ENCODE peak calls at places on chromosome 11, in nine cellular contexts. One of them, this sample, is unnamed.

GRCh38 chr11:76657139-76657823 is 13.3 kb downstream of the LRRC32 start:
- DNase-seq in endodermal cell: peak
- DNase-seq in AG04449: no peak
- DNase-seq in HepG2: no peak
- DNase-seq in psoas muscle: no peak
- DNase-seq in SJCRH30: no peak
- DNase-seq in fibroblast of lung: no peak
- DNase-seq in upper lobe of right lung: peak
- DNase-seq in GM12864: no peak
- DNase-seq in this sample: no peak

GRCh38 chr11:108592591-108593213 is 866 bp downstream of the EXPH5 start:
- DNase-seq in fibroblast of lung: no peak
- DNase-seq in psoas muscle: no peak
- DNase-seq in SJCRH30: no peak
- DNase-seq in endodermal cell: peak
- DNase-seq in HepG2: no peak
- DNase-seq in upper lobe of right lung: peak
- DNase-seq in GM12864: no peak
- DNase-seq in AG04449: no peak
- DNase-seq in this sample: no peak

GRCh38 chr11:128763224-128763623 is 69.4 kb downstream of the FLI1 start:
- DNase-seq in upper lobe of right lung: no peak
- DNase-seq in HepG2: no peak
- DNase-seq in AG04449: no peak
- DNase-seq in SJCRH30: no peak
- DNase-seq in fibroblast of lung: no peak
- DNase-seq in psoas muscle: no peak
- DNase-seq in endodermal cell: no peak
- DNase-seq in GM12864: no peak
- DNase-seq in this sample: no peak

GRCh38 chr11:125593113-125593761 is 585 bp downstream of the STT3A start:
- DNase-seq in SJCRH30: peak
- DNase-seq in GM12864: no peak
- DNase-seq in endodermal cell: no peak
- DNase-seq in fibroblast of lung: peak
- DNase-seq in psoas muscle: no peak
- DNase-seq in upper lobe of right lung: no peak
- DNase-seq in HepG2: peak
- DNase-seq in AG04449: no peak
- DNase-seq in this sample: peak

GRCh38 chr11:18696638-18697225 is 1.8 kb upstream of the TMEM86A start:
- DNase-seq in HepG2: no peak
- DNase-seq in AG04449: peak
- DNase-seq in GM12864: no peak
- DNase-seq in fibroblast of lung: no peak
- DNase-seq in SJCRH30: no peak
- DNase-seq in endodermal cell: no peak
- DNase-seq in upper lobe of right lung: no peak
- DNase-seq in psoas muscle: no peak
- DNase-seq in this sample: no peak

GRCh38 chr11:44938066-44938691 is 12.5 kb downstream of the TP53I11 start:
- DNase-seq in endodermal cell: no peak
- DNase-seq in psoas muscle: no peak
- DNase-seq in fibroblast of lung: no peak
- DNase-seq in AG04449: no peak
- DNase-seq in SJCRH30: no peak
- DNase-seq in HepG2: no peak
- DNase-seq in upper lobe of right lung: no peak
- DNase-seq in GM12864: no peak
- DNase-seq in this sample: no peak

GRCh38 chr11:15688351-15688792 is 573.6 kb downstream of the INSC start:
- DNase-seq in endodermal cell: no peak
- DNase-seq in upper lobe of right lung: no peak
- DNase-seq in SJCRH30: peak
- DNase-seq in HepG2: no peak
- DNase-seq in AG04449: no peak
- DNase-seq in psoas muscle: peak
- DNase-seq in GM12864: no peak
- DNase-seq in fibroblast of lung: peak
- DNase-seq in this sample: peak

GRCh38 chr11:126352934-126353801 is 2.3 kb upstream of the ST3GAL4 start:
- DNase-seq in HepG2: peak
- DNase-seq in fibroblast of lung: peak
- DNase-seq in upper lobe of right lung: no peak
- DNase-seq in SJCRH30: no peak
- DNase-seq in GM12864: no peak
- DNase-seq in AG04449: no peak
- DNase-seq in psoas muscle: no peak
- DNase-seq in endodermal cell: no peak
- DNase-seq in this sample: no peak

GRCh38 chr11:125229006-125229405 is 64.5 kb downstream of the PKNOX2 start:
- DNase-seq in SJCRH30: no peak
- DNase-seq in endodermal cell: peak
- DNase-seq in upper lobe of right lung: no peak
- DNase-seq in fibroblast of lung: no peak
- DNase-seq in GM12864: no peak
- DNase-seq in psoas muscle: peak
- DNase-seq in HepG2: no peak
- DNase-seq in AG04449: no peak
- DNase-seq in this sample: peak

GRCh38 chr11:2095542-2095941 is 43.6 kb downstream of the IGF2 start:
- DNase-seq in upper lobe of right lung: peak
- DNase-seq in psoas muscle: no peak
- DNase-seq in fibroblast of lung: no peak
- DNase-seq in AG04449: no peak
- DNase-seq in endodermal cell: no peak
- DNase-seq in GM12864: no peak
- DNase-seq in SJCRH30: no peak
- DNase-seq in HepG2: no peak
- DNase-seq in this sample: no peak

GRCh38 chr11:108647701-108648527 is 17.0 kb upstream of the DDX10 start:
- DNase-seq in endodermal cell: peak
- DNase-seq in SJCRH30: peak
- DNase-seq in GM12864: no peak
- DNase-seq in psoas muscle: peak
- DNase-seq in fibroblast of lung: peak
- DNase-seq in HepG2: peak
- DNase-seq in AG04449: peak
- DNase-seq in upper lobe of right lung: peak
- DNase-seq in this sample: peak

GRCh38 chr11:3723014-3723708 is 52.0 kb upstream of the CHRNA10 start:
- DNase-seq in AG04449: peak
- DNase-seq in psoas muscle: no peak
- DNase-seq in upper lobe of right lung: no peak
- DNase-seq in HepG2: no peak
- DNase-seq in endodermal cell: no peak
- DNase-seq in SJCRH30: no peak
- DNase-seq in GM12864: no peak
- DNase-seq in fibroblast of lung: peak
- DNase-seq in this sample: no peak

GRCh38 chr11:69216609-69217008 is 60.9 kb downstream of the SMIM38 start:
- DNase-seq in HepG2: no peak
- DNase-seq in GM12864: no peak
- DNase-seq in endodermal cell: peak
- DNase-seq in SJCRH30: no peak
- DNase-seq in psoas muscle: no peak
- DNase-seq in fibroblast of lung: peak
- DNase-seq in AG04449: no peak
- DNase-seq in upper lobe of right lung: no peak
- DNase-seq in this sample: no peak

GRCh38 chr11:44309483-44310197 is at the start of gene ALX4:
- DNase-seq in fibroblast of lung: peak
- DNase-seq in upper lobe of right lung: no peak
- DNase-seq in GM12864: no peak
- DNase-seq in endodermal cell: peak
- DNase-seq in HepG2: no peak
- DNase-seq in AG04449: no peak
- DNase-seq in SJCRH30: no peak
- DNase-seq in psoas muscle: peak
- DNase-seq in this sample: peak

GRCh38 chr11:69485337-69486041 is 4.0 kb downstream of the LINC01488 start:
- DNase-seq in fibroblast of lung: no peak
- DNase-seq in SJCRH30: no peak
- DNase-seq in GM12864: no peak
- DNase-seq in psoas muscle: peak
- DNase-seq in HepG2: peak
- DNase-seq in endodermal cell: no peak
- DNase-seq in AG04449: no peak
- DNase-seq in upper lobe of right lung: peak
- DNase-seq in this sample: no peak

GRCh38 chr11:13120691-13121090 is 111.6 kb downstream of the RASSF10 start:
- DNase-seq in GM12864: no peak
- DNase-seq in endodermal cell: no peak
- DNase-seq in fibroblast of lung: peak
- DNase-seq in psoas muscle: no peak
- DNase-seq in HepG2: no peak
- DNase-seq in AG04449: peak
- DNase-seq in SJCRH30: no peak
- DNase-seq in upper lobe of right lung: no peak
- DNase-seq in this sample: no peak

GRCh38 chr11:46332093-46332567 is 15.1 kb upstream of the DGKZ start:
- DNase-seq in fibroblast of lung: no peak
- DNase-seq in AG04449: no peak
- DNase-seq in HepG2: no peak
- DNase-seq in psoas muscle: no peak
- DNase-seq in upper lobe of right lung: no peak
- DNase-seq in endodermal cell: no peak
- DNase-seq in SJCRH30: no peak
- DNase-seq in GM12864: no peak
- DNase-seq in this sample: no peak
- H3K4me3 ChIP-seq in fibroblast of lung: no peak
- H3K4me3 ChIP-seq in AG04449: no peak
- H3K4me3 ChIP-seq in HepG2: no peak
- H3K4me3 ChIP-seq in psoas muscle: peak
- H3K4me3 ChIP-seq in upper lobe of right lung: no peak
- H3K4me3 ChIP-seq in endodermal cell: peak
- H3K4me3 ChIP-seq in SJCRH30: no peak
- H3K4me3 ChIP-seq in GM12864: no peak
- H3K4me3 ChIP-seq in this sample: peak

GRCh38 chr11:73382183-73382582 is 6.0 kb downstream of the RELT start:
- DNase-seq in fibroblast of lung: no peak
- DNase-seq in HepG2: no peak
- DNase-seq in SJCRH30: no peak
- DNase-seq in upper lobe of right lung: no peak
- DNase-seq in AG04449: no peak
- DNase-seq in endodermal cell: no peak
- DNase-seq in psoas muscle: no peak
- DNase-seq in GM12864: no peak
- DNase-seq in this sample: no peak
- H3K4me3 ChIP-seq in fibroblast of lung: no peak
- H3K4me3 ChIP-seq in HepG2: no peak
- H3K4me3 ChIP-seq in SJCRH30: no peak
- H3K4me3 ChIP-seq in upper lobe of right lung: no peak
- H3K4me3 ChIP-seq in AG04449: no peak
- H3K4me3 ChIP-seq in endodermal cell: no peak
- H3K4me3 ChIP-seq in psoas muscle: no peak
- H3K4me3 ChIP-seq in GM12864: peak
- H3K4me3 ChIP-seq in this sample: no peak

GRCh38 chr11:7578276-7578955 is 64.6 kb downstream of the PPFIBP2 start:
- DNase-seq in fibroblast of lung: no peak
- DNase-seq in endodermal cell: no peak
- DNase-seq in GM12864: no peak
- DNase-seq in psoas muscle: no peak
- DNase-seq in AG04449: no peak
- DNase-seq in HepG2: no peak
- DNase-seq in SJCRH30: no peak
- DNase-seq in upper lobe of right lung: no peak
- DNase-seq in this sample: no peak
- H3K4me3 ChIP-seq in fibroblast of lung: peak
- H3K4me3 ChIP-seq in endodermal cell: no peak
- H3K4me3 ChIP-seq in GM12864: no peak
- H3K4me3 ChIP-seq in psoas muscle: peak
- H3K4me3 ChIP-seq in AG04449: peak
- H3K4me3 ChIP-seq in HepG2: no peak
- H3K4me3 ChIP-seq in SJCRH30: peak
- H3K4me3 ChIP-seq in upper lobe of right lung: peak
- H3K4me3 ChIP-seq in this sample: peak

DNA sequence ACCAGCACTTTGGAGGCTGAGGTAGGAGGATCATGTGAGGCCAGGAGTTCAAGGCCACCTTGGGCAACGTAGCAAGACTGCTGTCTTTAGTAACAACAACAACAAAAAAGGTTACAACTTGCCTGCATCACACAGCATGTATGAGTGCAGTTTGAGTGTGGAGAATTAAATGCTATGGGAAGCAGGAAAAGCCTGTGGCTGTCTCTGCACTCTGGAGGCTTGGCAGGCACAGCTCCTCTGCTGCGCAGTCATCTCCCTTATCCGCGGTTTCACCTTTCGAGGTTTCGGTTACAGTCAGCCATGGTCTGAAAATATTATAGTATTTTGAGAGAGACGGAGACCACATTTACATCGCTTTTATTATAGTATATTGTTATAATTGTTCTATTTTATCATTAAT is 2.9 kb downstream of the MICAL2 start:
- DNase-seq in endodermal cell: no peak
- DNase-seq in GM12864: no peak
- DNase-seq in SJCRH30: no peak
- DNase-seq in HepG2: no peak
- DNase-seq in fibroblast of lung: no peak
- DNase-seq in upper lobe of right lung: no peak
- DNase-seq in AG04449: no peak
- DNase-seq in psoas muscle: no peak
- DNase-seq in this sample: no peak
- H3K4me3 ChIP-seq in endodermal cell: no peak
- H3K4me3 ChIP-seq in GM12864: no peak
- H3K4me3 ChIP-seq in SJCRH30: no peak
- H3K4me3 ChIP-seq in HepG2: no peak
- H3K4me3 ChIP-seq in fibroblast of lung: peak
- H3K4me3 ChIP-seq in upper lobe of right lung: peak
- H3K4me3 ChIP-seq in AG04449: peak
- H3K4me3 ChIP-seq in psoas muscle: no peak
- H3K4me3 ChIP-seq in this sample: no peak